ENCODE peak calls at places on chromosomes 5 and 9, in seven cellular contexts. One of them, this sample, is unnamed.

GRCh38 chr5:142087920-142088679 is 20.5 kb upstream of the NDFIP1 start:
- DNase-seq in GM20000: no peak
- DNase-seq in SK-N-SH: no peak
- DNase-seq in stimulated activated CD8-positive, alpha-beta memory T cell treated with anti-CD3 and anti-CD28 coated beads, Interleukin-4, amount 100 ng/mL, for 1 hour: no peak
- DNase-seq in left colon: no peak
- DNase-seq in bronchial epithelial cell: no peak
- DNase-seq in left cardiac atrium: no peak
- DNase-seq in this sample: no peak

GRCh38 chr9:37753489-37754190 is at the start of gene TRMT10B:
- DNase-seq in GM20000: peak
- DNase-seq in bronchial epithelial cell: peak
- DNase-seq in stimulated activated CD8-positive, alpha-beta memory T cell treated with anti-CD3 and anti-CD28 coated beads, Interleukin-4, amount 100 ng/mL, for 1 hour: peak
- DNase-seq in left colon: peak
- DNase-seq in left cardiac atrium: peak
- DNase-seq in SK-N-SH: peak
- DNase-seq in this sample: peak

GRCh38 chr5:76716456-76717157 is 681 bp downstream of the F2R start:
- DNase-seq in bronchial epithelial cell: no peak
- DNase-seq in GM20000: peak
- DNase-seq in SK-N-SH: peak
- DNase-seq in left colon: no peak
- DNase-seq in left cardiac atrium: peak
- DNase-seq in stimulated activated CD8-positive, alpha-beta memory T cell treated with anti-CD3 and anti-CD28 coated beads, Interleukin-4, amount 100 ng/mL, for 1 hour: no peak
- DNase-seq in this sample: no peak

GRCh38 chr5:113172231-113172826 is 195.7 kb downstream of the DCP2 start:
- DNase-seq in bronchial epithelial cell: no peak
- DNase-seq in GM20000: no peak
- DNase-seq in SK-N-SH: no peak
- DNase-seq in left colon: no peak
- DNase-seq in left cardiac atrium: no peak
- DNase-seq in stimulated activated CD8-positive, alpha-beta memory T cell treated with anti-CD3 and anti-CD28 coated beads, Interleukin-4, amount 100 ng/mL, for 1 hour: no peak
- DNase-seq in this sample: no peak

GRCh38 chr5:159182691-159183090 is 26.7 kb downstream of the RNF145 start:
- DNase-seq in left colon: no peak
- DNase-seq in left cardiac atrium: no peak
- DNase-seq in stimulated activated CD8-positive, alpha-beta memory T cell treated with anti-CD3 and anti-CD28 coated beads, Interleukin-4, amount 100 ng/mL, for 1 hour: no peak
- DNase-seq in bronchial epithelial cell: peak
- DNase-seq in SK-N-SH: no peak
- DNase-seq in GM20000: no peak
- DNase-seq in this sample: no peak

GRCh38 chr5:2201011-2201410 is 318.3 kb upstream of the IRX4 start:
- DNase-seq in GM20000: no peak
- DNase-seq in stimulated activated CD8-positive, alpha-beta memory T cell treated with anti-CD3 and anti-CD28 coated beads, Interleukin-4, amount 100 ng/mL, for 1 hour: no peak
- DNase-seq in left cardiac atrium: no peak
- DNase-seq in bronchial epithelial cell: no peak
- DNase-seq in left colon: no peak
- DNase-seq in SK-N-SH: no peak
- DNase-seq in this sample: no peak

GRCh38 chr9:129174102-129174723 is 3.8 kb downstream of the IER5L start:
- DNase-seq in GM20000: peak
- DNase-seq in left cardiac atrium: peak
- DNase-seq in bronchial epithelial cell: peak
- DNase-seq in stimulated activated CD8-positive, alpha-beta memory T cell treated with anti-CD3 and anti-CD28 coated beads, Interleukin-4, amount 100 ng/mL, for 1 hour: peak
- DNase-seq in SK-N-SH: peak
- DNase-seq in left colon: peak
- DNase-seq in this sample: peak

GRCh38 chr9:124771867-124772621 is 933 bp upstream of the NR6A1 start:
- DNase-seq in left cardiac atrium: peak
- DNase-seq in SK-N-SH: peak
- DNase-seq in stimulated activated CD8-positive, alpha-beta memory T cell treated with anti-CD3 and anti-CD28 coated beads, Interleukin-4, amount 100 ng/mL, for 1 hour: no peak
- DNase-seq in left colon: peak
- DNase-seq in GM20000: peak
- DNase-seq in bronchial epithelial cell: peak
- DNase-seq in this sample: peak

GRCh38 chr9:6552033-6552737 is 93.3 kb downstream of the GLDC start:
- DNase-seq in left cardiac atrium: no peak
- DNase-seq in left colon: no peak
- DNase-seq in SK-N-SH: peak
- DNase-seq in bronchial epithelial cell: peak
- DNase-seq in GM20000: no peak
- DNase-seq in stimulated activated CD8-positive, alpha-beta memory T cell treated with anti-CD3 and anti-CD28 coated beads, Interleukin-4, amount 100 ng/mL, for 1 hour: no peak
- DNase-seq in this sample: no peak